ENCODE peak calls at places on chromosome 14, in four cellular contexts. C is NCI-H1105 treated with DMSO at 0.1 percent for 48 hours; F is stimulated activated CD8-positive, alpha-beta memory T cell treated with anti-CD3 and anti-CD28 coated beads, Interleukin-7, amount 100 ng/mL, for 1 hour; U is lower leg skin. O is an unnamed sample.

GRCh38 chr14:69719501-69719951 is 47.4 kb upstream of the SRSF5 start:
- DNase-seq in U (no peak), C (no peak), F (no peak), O (no peak)

GRCh38 chr14:51368721-51369163 is 128.7 kb downstream of the TMX1 start:
- DNase-seq in F (no peak), C (no peak), U (no peak), O (no peak)

GRCh38 chr14:94682061-94682516 is 69.9 kb downstream of the SERPINA3 start:
- DNase-seq in U (peak; percentile 69), F (no peak), C (no peak), O (no peak)

GRCh38 chr14:53152627-53152908 is 555 bp downstream of the DDHD1 start:
- DNase-seq in U (no peak), C (no peak), F (no peak), O (no peak)

GRCh38 chr14:32329146-32329545 is at the start of gene AKAP6:
- DNase-seq in U (no peak), C (peak; percentile 31), F (no peak), O (no peak)

GRCh38 chr14:73263606-73264005 is 26.3 kb downstream of the PAPLN start:
- DNase-seq in C (peak; percentile 27), F (no peak), U (peak; percentile 68), O (no peak)

GRCh38 chr14:99481745-99482099 is 513 bp downstream of the CCNK start:
- DNase-seq in F (no peak), U (no peak), C (peak; percentile 20), O (no peak)

GRCh38 chr14:103932791-103933490 is 4.7 kb downstream of the TDRD9 start:
- DNase-seq in F (no peak), C (no peak), U (no peak), O (no peak)

GRCh38 chr14:21024668-21025373 is at the start of gene NDRG2:
- DNase-seq in F (peak; percentile 61), U (peak; percentile 96), C (peak; percentile 69), O (no peak)

GRCh38 chr14:25394356-25394755 is 344.4 kb upstream of the STXBP6 start:
- DNase-seq in C (no peak), F (no peak), U (no peak), O (no peak)

GRCh38 chr14:63345826-63346225 is 27.1 kb upstream of the GPHB5 start:
- DNase-seq in F (no peak), C (peak; percentile 32), U (no peak), O (no peak)

GRCh38 chr14:61525293-61526011 is 169.9 kb upstream of the HIF1A start:
- DNase-seq in C (no peak), F (no peak), U (peak; percentile 92), O (no peak)

GRCh38 chr14:57060276-57060956 is 208.3 kb downstream of the EXOC5 start:
- DNase-seq in C (no peak), F (no peak), U (no peak), O (no peak)

GRCh38 chr14:69693823-69694729 is 72.9 kb upstream of the SRSF5 start:
- DNase-seq in F (no peak), U (no peak), C (no peak), O (no peak)

O was measured in osteocyte.